ENCODE peak calls at places on chromosomes 2 and 18, in ten cellular contexts. W, L, Y, H, K, T, S, U, Z and N are unnamed samples.

GRCh38 chr2:47006374-47007220 is 91.0 kb upstream of the MCFD2 start:
- DNase-seq in Z (no peak), S (no peak), W (no peak), H (no peak), U (no peak), L (no peak), Y (no peak), K (no peak), T (no peak), N (no peak)

GRCh38 chr18:13376298-13376840 is 157.8 kb downstream of the LDLRAD4 start:
- DNase-seq in K (no peak), T (no peak), W (no peak), Y (no peak), L (no peak), H (no peak), U (no peak), Z (peak), S (no peak), N (no peak)

GRCh38 chr2:2840101-2840531 is 509.0 kb upstream of the MYT1L start:
- DNase-seq in Z (no peak), W (no peak), S (no peak), K (no peak), T (no peak), U (no peak), L (peak), H (no peak), Y (no peak), N (no peak)

GRCh38 chr2:45224321-45224995 is 215.2 kb upstream of the SIX2 start:
- DNase-seq in W (no peak), L (no peak), T (no peak), Y (no peak), Z (no peak), U (no peak), S (no peak), H (no peak), K (no peak), N (no peak)

GRCh38 chr2:165573534-165574461 is 104.3 kb downstream of the CSRNP3 start:
- DNase-seq in T (no peak), H (peak), Z (no peak), W (peak), Y (no peak), L (peak), S (peak), U (peak), K (no peak), N (no peak)

GRCh38 chr2:110116033-110116710 is 550 bp upstream of the MALL start:
- DNase-seq in W (peak), Y (peak), H (no peak), Z (no peak), K (no peak), S (peak), T (peak), U (no peak), L (peak), N (no peak)

GRCh38 chr2:165627463-165627862 is 158.0 kb downstream of the CSRNP3 start:
- DNase-seq in U (no peak), H (no peak), L (no peak), Y (no peak), S (no peak), K (no peak), Z (no peak), W (no peak), T (no peak), N (no peak)

GRCh38 chr2:28709101-28709500 is 42.5 kb upstream of the PPP1CB start:
- DNase-seq in Y (no peak), W (no peak), Z (no peak), U (no peak), T (no peak), K (no peak), H (no peak), L (no peak), S (peak), N (no peak)

GRCh38 chr18:57670046-57670445 is 48.4 kb upstream of the NARS1 start:
- DNase-seq in H (no peak), S (no peak), Z (no peak), U (no peak), K (no peak), Y (no peak), L (no peak), T (no peak), W (no peak), N (no peak)

GRCh38 chr2:240920783-240921231 is 14.7 kb downstream of the CROCC2 start:
- DNase-seq in H (peak), U (no peak), T (no peak), Y (no peak), S (peak), L (peak), W (peak), Z (no peak), K (peak), N (peak)

GRCh38 chr2:100895934-100896685 is 76.2 kb downstream of the NPAS2 start:
- DNase-seq in K (no peak), S (peak), T (peak), H (no peak), W (peak), U (no peak), L (no peak), Y (no peak), Z (no peak), N (no peak)

GRCh38 chr2:233990261-233990798 is 60.2 kb upstream of the SPP2 start:
- DNase-seq in Z (peak), S (peak), Y (no peak), H (no peak), T (no peak), L (peak), K (no peak), U (no peak), W (no peak), N (no peak)

GRCh38 chr2:38610851-38611801 is 8.4 kb upstream of the HNRNPLL start:
- DNase-seq in U (peak), K (no peak), Z (no peak), L (no peak), T (no peak), H (no peak), W (no peak), Y (no peak), S (no peak), N (no peak)

GRCh38 chr2:219272995-219273394 is 6.2 kb upstream of the DNAJB2 start:
- DNase-seq in W (no peak), L (no peak), H (no peak), T (no peak), S (no peak), U (no peak), Y (no peak), Z (no peak), K (no peak), N (no peak)

GRCh38 chr18:21242141-21243040 is at the start of gene GREB1L:
- DNase-seq in T (no peak), H (peak), Y (peak), Z (no peak), U (peak), L (peak), S (peak), K (peak), W (peak), N (peak)

GRCh38 chr18:42931501-42931900 is 184.0 kb downstream of the RIT2 start:
- DNase-seq in Z (no peak), S (no peak), U (no peak), Y (no peak), H (no peak), K (no peak), W (no peak), L (no peak), T (no peak), N (no peak)

GRCh38 chr2:208010501-208010900 is 14.8 kb downstream of the PLEKHM3 start:
- DNase-seq in Z (no peak), T (no peak), S (no peak), W (no peak), H (no peak), K (no peak), U (no peak), L (no peak), Y (no peak), N (no peak)

GRCh38 chr2:127175821-127176354 is 44.2 kb downstream of the CYP27C1 start:
- DNase-seq in T (no peak), W (no peak), K (peak), S (peak), Z (no peak), L (no peak), U (no peak), H (no peak), Y (no peak), N (no peak)

GRCh38 chr2:66461751-66462150 is 26.8 kb downstream of the MEIS1 start:
- DNase-seq in W (no peak), Y (no peak), S (no peak), Z (no peak), U (no peak), T (no peak), K (no peak), H (no peak), L (no peak), N (no peak)

GRCh38 chr2:212595036-212595654 is 56.5 kb upstream of the ERBB4 start:
- DNase-seq in L (no peak), Y (peak), H (no peak), S (no peak), K (no peak), T (no peak), W (no peak), Z (no peak), U (peak), N (no peak)

GRCh38 chr2:6917761-6918421 is 679 bp downstream of the RNF144A start:
- DNase-seq in Y (peak), U (no peak), T (no peak), S (peak), Z (no peak), L (peak), K (no peak), H (peak), W (peak), N (no peak)

GRCh38 chr2:151733781-151734672 is at the start of gene NEB:
- DNase-seq in S (no peak), L (no peak), U (no peak), T (no peak), H (no peak), Y (no peak), K (no peak), Z (no peak), W (no peak), N (no peak)

GRCh38 chr2:208501217-208501616 is 94.6 kb downstream of the PTH2R start:
- DNase-seq in Y (no peak), W (no peak), Z (no peak), T (peak), U (no peak), S (peak), L (peak), K (no peak), H (no peak), N (no peak)

GRCh38 chr2:223460774-223461211 is 141.4 kb downstream of the SCG2 start:
- DNase-seq in Z (no peak), K (no peak), U (peak), H (no peak), W (no peak), Y (peak), S (no peak), L (no peak), T (no peak), N (no peak)

GRCh38 chr18:51668632-51669031 is 471.2 kb upstream of the MEX3C start:
- DNase-seq in U (no peak), K (no peak), Y (no peak), Z (no peak), L (no peak), W (no peak), H (no peak), S (no peak), T (no peak), N (no peak)

GRCh38 chr2:4340536-4340935 is 637.2 kb downstream of the DCDC2C start:
- DNase-seq in U (no peak), K (no peak), T (no peak), S (no peak), W (no peak), H (no peak), L (no peak), Y (no peak), Z (no peak), N (no peak)

GRCh38 chr2:197575987-197576386 is 60.1 kb downstream of the MOB4 start:
- DNase-seq in L (no peak), T (no peak), K (no peak), Y (no peak), Z (no peak), S (no peak), H (no peak), W (no peak), U (no peak), N (no peak)

GRCh38 chr2:132664096-132664495 is 5.9 kb downstream of the LYPD1 start:
- DNase-seq in Z (no peak), S (no peak), K (no peak), W (no peak), Y (no peak), T (no peak), U (no peak), H (no peak), L (no peak), N (no peak)

GRCh38 chr18:7317804-7318231 is 86.9 kb downstream of the LRRC30 start:
- DNase-seq in L (no peak), Y (no peak), K (no peak), T (no peak), W (no peak), H (no peak), Z (no peak), U (no peak), S (no peak), N (no peak)

DNA sequence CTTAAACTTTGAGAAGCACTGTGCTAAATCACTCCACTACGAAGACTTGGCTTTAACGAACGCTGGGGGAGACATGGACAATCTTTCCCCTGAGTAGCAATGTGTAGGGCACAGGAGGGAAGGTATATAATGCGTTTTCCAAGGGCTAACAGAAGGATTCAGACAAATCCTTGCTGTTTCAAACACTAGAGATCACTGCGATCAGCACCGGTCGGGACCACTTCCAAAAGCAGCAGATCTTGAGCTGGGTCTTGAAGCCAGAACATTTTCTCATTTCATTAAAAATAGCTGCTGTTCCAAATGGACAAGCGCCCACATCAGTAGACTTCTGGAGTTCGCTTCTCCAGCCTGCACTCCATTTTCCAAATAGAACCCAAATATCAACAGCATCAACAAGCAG is 65.1 kb upstream of the MAPRE2 start:
- DNase-seq in Y (no peak), W (peak), K (no peak), Z (no peak), H (no peak), S (no peak), U (no peak), L (no peak), T (no peak), N (no peak)
- TF ChIP-seq POLR2A in Y (no peak), W (no peak), K (no peak), Z (no peak), H (no peak), S (no peak), U (no peak), L (no peak), T (no peak), N (no peak)

DNA sequence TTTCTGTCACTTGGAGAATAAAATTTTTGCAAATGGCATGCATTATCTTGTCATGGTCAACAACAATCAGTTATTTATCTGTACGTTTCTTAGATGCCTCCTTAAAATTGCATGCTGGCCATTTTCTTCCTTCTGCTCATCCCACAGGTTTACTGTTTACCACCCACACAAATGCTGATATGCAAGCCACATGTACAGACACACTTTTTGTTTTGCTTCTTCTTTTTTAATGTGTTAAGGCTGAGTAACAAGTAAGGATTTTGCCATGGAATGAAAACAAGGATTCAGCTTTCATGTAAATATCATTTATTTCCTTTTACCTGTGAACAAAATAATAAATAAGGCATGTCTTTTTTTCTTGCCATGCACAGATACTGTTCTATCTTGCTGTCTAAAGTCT is 1077.1 kb upstream of the ZEB2 start:
- DNase-seq in Y (no peak), S (no peak), H (no peak), W (no peak), T (no peak), Z (no peak), K (no peak), L (no peak), U (no peak), N (no peak)
- TF ChIP-seq POLR2A in Y (no peak), S (no peak), H (no peak), W (no peak), T (no peak), Z (no peak), K (no peak), L (no peak), U (no peak), N (no peak)

GRCh38 chr18:26091047-26091630 is 726 bp upstream of the SS18 start:
- DNase-seq in S (no peak), H (peak), L (no peak), U (no peak), T (peak), Z (no peak), K (peak), Y (peak), W (peak), N (no peak)
- TF ChIP-seq POLR2A in S (no peak), H (no peak), L (no peak), U (no peak), T (no peak), Z (no peak), K (no peak), Y (no peak), W (no peak), N (no peak)

GRCh38 chr2:102141915-102142828 is at the start of gene IL1R1:
- DNase-seq in W (peak), L (peak), T (peak), S (peak), Z (no peak), Y (peak), K (peak), U (peak), H (peak), N (no peak)
- TF ChIP-seq POLR2A in W (no peak), L (no peak), T (no peak), S (peak), Z (no peak), Y (peak), K (peak), U (no peak), H (peak), N (no peak)

GRCh38 chr18:658947-659533 is 1.6 kb downstream of the TYMS start:
- DNase-seq in K (no peak), U (no peak), Y (no peak), L (no peak), S (no peak), H (no peak), W (no peak), Z (no peak), T (no peak), N (no peak)

GRCh38 chr18:659597-659996 is 2.1 kb downstream of the TYMS start:
- DNase-seq in W (no peak), Y (no peak), U (no peak), S (no peak), K (no peak), T (no peak), Z (no peak), H (no peak), L (no peak), N (no peak)

GRCh38 chr18:657998-658946 is 819 bp downstream of the TYMS start:
- DNase-seq in Z (peak), L (peak), S (peak), W (peak), K (peak), H (peak), T (peak), U (peak), Y (peak), N (peak)

GRCh38 chr18:655445-655844 is 2.0 kb upstream of the TYMS start:
- DNase-seq in K (no peak), T (no peak), Z (no peak), U (no peak), H (no peak), Y (no peak), S (no peak), W (no peak), L (no peak), N (no peak)

GRCh38 chr18:657311-657997 is at the start of gene TYMS:
- DNase-seq in K (no peak), U (peak), Y (peak), L (peak), Z (no peak), T (peak), H (peak), W (peak), S (peak), N (peak)
- TF ChIP-seq POLR2A in K (no peak), U (peak), Y (no peak), L (peak), Z (no peak), T (peak), H (no peak), W (no peak), S (peak), N (peak)

GRCh38 chr2:237547841-237548416 is 18.4 kb upstream of the PRLH start:
- DNase-seq in H (no peak), Z (no peak), Y (no peak), T (no peak), S (no peak), L (no peak), U (no peak), W (no peak), K (no peak), N (no peak)
- TF ChIP-seq POLR2A in H (no peak), Z (no peak), Y (no peak), T (no peak), S (no peak), L (no peak), U (no peak), W (no peak), K (no peak), N (no peak)